ENCODE peak calls at places on chromosomes 4 and X, in eight cellular contexts. N, B, F, J, H, E, M and V are unnamed samples.

GRCh38 chr4:170259631-170260153 is 169.9 kb upstream of the AADAT start:
- DNase-seq in F (peak), H (peak), B (peak), J (peak), M (peak), E (peak), N (peak), V (peak)

GRCh38 chr4:54100607-54101189 is 735 bp downstream of the GSX2 start:
- DNase-seq in M (no peak), F (no peak), N (peak), B (peak), J (no peak), E (no peak), H (no peak), V (no peak)

GRCh38 chr4:157320092-157320491 is 99.6 kb downstream of the GRIA2 start:
- DNase-seq in N (no peak), M (no peak), J (no peak), E (no peak), F (no peak), H (no peak), B (no peak), V (no peak)

GRCh38 chr4:152643153-152644035 is 36.4 kb downstream of the TMEM154 start:
- DNase-seq in M (no peak), B (no peak), F (peak), H (no peak), N (no peak), J (no peak), E (no peak), V (no peak)

GRCh38 chr4:67292045-67292444 is 253.3 kb downstream of the CENPC start:
- DNase-seq in E (no peak), N (no peak), B (no peak), F (no peak), M (no peak), H (no peak), J (no peak), V (no peak)

GRCh38 chr4:24473309-24473721 is 111.0 kb downstream of the DHX15 start:
- DNase-seq in E (peak), H (no peak), N (peak), J (no peak), B (peak), F (no peak), M (no peak), V (no peak)

GRCh38 chrX:43870758-43871419 is 11.4 kb downstream of the MAOB start:
- DNase-seq in H (no peak), M (no peak), E (no peak), B (no peak), F (no peak), J (no peak), N (no peak), V (no peak)

GRCh38 chrX:12819231-12819630 is 28.0 kb downstream of the PRPS2 start:
- DNase-seq in M (no peak), N (no peak), F (no peak), B (no peak), J (no peak), H (no peak), E (no peak), V (no peak)

GRCh38 chr4:148441624-148441985 is 609 bp downstream of the NR3C2 start:
- DNase-seq in H (no peak), M (no peak), F (no peak), E (no peak), B (no peak), J (no peak), N (peak), V (no peak)

GRCh38 chr4:94469221-94469784 is 17.6 kb downstream of the PDLIM5 start:
- DNase-seq in B (no peak), M (peak), N (no peak), E (no peak), J (no peak), F (no peak), H (no peak), V (no peak)

GRCh38 chrX:132505116-132505515 is 16.3 kb upstream of the MBNL3 start:
- DNase-seq in H (no peak), B (no peak), N (no peak), M (no peak), E (no peak), J (peak), F (no peak), V (no peak)

GRCh38 chr4:152103181-152103901 is 342.5 kb upstream of the GATB start:
- DNase-seq in F (no peak), B (no peak), H (no peak), N (no peak), M (no peak), E (no peak), J (no peak), V (no peak)

GRCh38 chr4:172393220-172393619 is 580.0 kb downstream of the GALNTL6 start:
- DNase-seq in H (no peak), F (no peak), M (no peak), E (no peak), J (no peak), N (no peak), B (no peak), V (no peak)

GRCh38 chrX:9318761-9319160 is 146.1 kb upstream of the TBL1X start:
- DNase-seq in B (no peak), M (no peak), N (no peak), J (no peak), E (no peak), F (no peak), H (no peak), V (no peak)

GRCh38 chr4:33924239-33924638 is 2320.1 kb downstream of the ARAP2 start:
- DNase-seq in M (peak), F (no peak), J (no peak), B (no peak), N (peak), E (no peak), H (peak), V (no peak)

GRCh38 chrX:31500920-31501319 is 429.1 kb upstream of the FTHL17 start:
- DNase-seq in H (no peak), F (no peak), M (peak), B (no peak), J (no peak), N (peak), E (no peak), V (no peak)

GRCh38 chr4:16082038-16082423 is 1.8 kb downstream of the PROM1 start:
- DNase-seq in E (no peak), N (peak), J (no peak), H (no peak), M (no peak), F (no peak), B (no peak), V (no peak)

GRCh38 chr4:16085822-16086221 is 2.0 kb upstream of the PROM1 start:
- DNase-seq in H (no peak), E (no peak), F (no peak), B (no peak), J (no peak), N (no peak), M (no peak), V (no peak)

GRCh38 chr4:16082424-16083216 is 1.2 kb downstream of the PROM1 start:
- DNase-seq in M (peak), N (peak), E (no peak), J (peak), H (no peak), F (no peak), B (peak), V (no peak)

GRCh38 chr4:16079046-16079445 is 4.8 kb downstream of the PROM1 start:
- DNase-seq in H (no peak), B (no peak), E (no peak), F (peak), J (no peak), N (no peak), M (no peak), V (no peak)

DNA sequence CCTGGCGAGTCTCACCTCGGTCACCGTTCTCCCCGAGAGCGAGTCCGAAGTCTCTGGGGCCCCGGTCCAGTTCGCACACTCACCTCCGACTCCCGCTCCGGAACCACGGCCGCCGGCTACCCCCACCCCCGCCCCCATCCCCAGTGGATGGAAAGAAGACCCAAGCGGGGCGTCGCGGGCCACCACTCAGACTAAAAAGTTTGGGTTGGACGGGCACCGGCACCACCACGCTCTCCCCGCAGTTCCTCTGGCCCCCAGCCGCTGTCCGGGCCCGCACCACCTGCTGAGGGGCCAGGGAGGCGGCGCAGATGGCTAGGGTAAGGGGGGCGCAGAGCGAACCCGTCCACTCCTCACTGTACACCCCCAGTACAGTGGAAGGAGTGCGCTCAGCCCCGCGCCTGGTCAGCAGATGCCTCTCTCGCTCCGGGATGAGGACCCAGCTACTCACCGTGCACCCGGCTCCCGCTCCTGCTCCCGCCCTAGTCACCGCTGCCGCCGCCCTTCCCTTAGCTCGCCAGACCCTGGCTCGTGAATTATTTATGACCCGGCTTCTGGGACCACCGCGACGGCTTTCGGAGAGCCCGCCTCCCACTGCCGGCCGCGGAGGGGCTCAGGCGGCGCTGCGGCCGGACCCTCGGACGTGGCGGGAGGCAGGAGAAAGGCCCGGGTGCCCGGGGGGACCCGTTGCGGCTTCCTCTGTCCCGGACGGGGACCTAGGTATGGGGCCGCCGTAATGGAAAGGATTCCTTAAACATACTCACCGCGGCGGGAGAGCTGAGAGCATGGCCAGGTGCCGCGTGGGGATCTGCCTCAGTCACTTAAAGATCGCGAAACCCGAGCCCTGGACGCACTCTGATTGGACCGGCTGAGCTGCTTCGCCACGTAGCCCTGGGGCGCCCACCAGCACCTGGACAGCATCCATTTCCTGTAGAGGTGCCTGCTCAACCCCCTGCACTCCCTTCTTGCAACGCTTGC is at the start of gene PROM1:
- DNase-seq in F (no peak), B (peak), H (peak), N (peak), E (no peak), J (peak), M (no peak), V (no peak)
- H3K4me3 ChIP-seq in F (peak), B (peak), H (peak), N (peak), E (no peak), J (peak), M (peak), V (no peak)

GRCh38 chrX:153886915-153887314 is 942 bp upstream of the L1CAM start:
- DNase-seq in M (no peak), B (no peak), F (no peak), N (peak), H (no peak), J (no peak), E (no peak), V (no peak)

GRCh38 chrX:153885968-153886903 is at the start of gene L1CAM:
- DNase-seq in J (no peak), E (peak), N (peak), F (no peak), H (no peak), B (no peak), M (no peak), V (no peak)

GRCh38 chrX:153883163-153883843 is 2.7 kb downstream of the L1CAM start:
- DNase-seq in M (no peak), E (peak), J (no peak), B (no peak), F (no peak), N (peak), H (no peak), V (no peak)

GRCh38 chrX:153884136-153885076 is 1.6 kb downstream of the L1CAM start:
- DNase-seq in J (no peak), E (no peak), B (no peak), N (peak), M (no peak), H (peak), F (no peak), V (no peak)

GRCh38 chrX:153885208-153885787 is 675 bp downstream of the L1CAM start:
- DNase-seq in F (no peak), H (no peak), B (no peak), N (no peak), E (no peak), J (no peak), M (no peak), V (no peak)
- TF ChIP-seq EZH2 in F (no peak), H (no peak), B (no peak), N (no peak), E (no peak), J (no peak), M (peak), V (no peak)

GRCh38 chr4:686371-687040 is 2.4 kb downstream of the SLC49A3 start:
- DNase-seq in J (no peak), N (no peak), F (no peak), E (no peak), B (no peak), M (no peak), H (no peak), V (no peak)

GRCh38 chr4:687975-688694 is 816 bp downstream of the SLC49A3 start:
- DNase-seq in B (no peak), J (no peak), H (no peak), E (no peak), N (peak), F (no peak), M (no peak), V (no peak)

GRCh38 chr4:685681-686218 is 3.2 kb downstream of the SLC49A3 start:
- DNase-seq in F (no peak), H (no peak), B (no peak), E (no peak), N (no peak), M (no peak), J (no peak), V (no peak)

GRCh38 chr4:688695-689497 is at the start of gene SLC49A3:
- DNase-seq in E (no peak), F (no peak), M (no peak), H (no peak), B (peak), J (no peak), N (peak), V (no peak)

GRCh38 chr4:687048-687974 is 1.6 kb downstream of the SLC49A3 start:
- DNase-seq in N (no peak), F (no peak), E (peak), H (peak), J (peak), M (peak), B (no peak), V (no peak)
- TF ChIP-seq POLR2AphosphoS5 in N (no peak), F (no peak), E (no peak), H (peak), J (peak), M (no peak), B (no peak), V (no peak)

DNA sequence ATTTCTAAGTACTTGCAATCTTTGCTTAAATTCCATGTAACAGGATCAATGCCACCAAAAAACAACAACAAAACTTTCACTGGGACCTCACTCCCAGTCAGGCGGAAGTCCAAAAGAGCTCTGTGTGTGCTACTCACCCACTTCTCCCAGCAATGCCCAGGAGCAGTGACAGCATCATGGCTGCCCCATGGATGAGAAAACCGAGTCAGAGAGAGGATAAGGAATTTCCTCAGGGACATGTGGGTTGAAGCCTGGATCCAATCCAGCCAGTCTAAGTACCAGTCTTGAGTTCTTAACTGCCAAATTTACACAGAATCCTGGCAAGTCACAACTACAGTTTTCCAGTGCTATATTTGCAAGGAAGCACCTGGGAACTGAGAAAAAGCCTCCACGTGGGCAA is 64.5 kb downstream of the STX18 start:
- DNase-seq in E (no peak), M (peak), B (no peak), N (no peak), H (no peak), F (no peak), J (no peak), V (no peak)
- H3K4me3 ChIP-seq in E (no peak), M (no peak), B (no peak), N (no peak), H (no peak), F (no peak), J (no peak), V (no peak)

GRCh38 chrX:25012793-25013592 is 2.8 kb downstream of the ARX start:
- DNase-seq in H (no peak), E (no peak), N (no peak), B (no peak), F (no peak), M (no peak), J (no peak), V (no peak)

GRCh38 chrX:25011589-25012432 is 4.0 kb downstream of the ARX start:
- DNase-seq in H (no peak), J (no peak), N (no peak), M (no peak), E (no peak), F (no peak), B (no peak), V (no peak)

GRCh38 chrX:25009407-25009806 is 6.4 kb downstream of the ARX start:
- DNase-seq in H (no peak), J (no peak), M (no peak), F (no peak), B (no peak), N (no peak), E (no peak), V (no peak)

GRCh38 chrX:25012433-25012735 is 3.4 kb downstream of the ARX start:
- DNase-seq in E (no peak), F (no peak), N (peak), J (no peak), B (no peak), H (no peak), M (no peak), V (no peak)

DNA sequence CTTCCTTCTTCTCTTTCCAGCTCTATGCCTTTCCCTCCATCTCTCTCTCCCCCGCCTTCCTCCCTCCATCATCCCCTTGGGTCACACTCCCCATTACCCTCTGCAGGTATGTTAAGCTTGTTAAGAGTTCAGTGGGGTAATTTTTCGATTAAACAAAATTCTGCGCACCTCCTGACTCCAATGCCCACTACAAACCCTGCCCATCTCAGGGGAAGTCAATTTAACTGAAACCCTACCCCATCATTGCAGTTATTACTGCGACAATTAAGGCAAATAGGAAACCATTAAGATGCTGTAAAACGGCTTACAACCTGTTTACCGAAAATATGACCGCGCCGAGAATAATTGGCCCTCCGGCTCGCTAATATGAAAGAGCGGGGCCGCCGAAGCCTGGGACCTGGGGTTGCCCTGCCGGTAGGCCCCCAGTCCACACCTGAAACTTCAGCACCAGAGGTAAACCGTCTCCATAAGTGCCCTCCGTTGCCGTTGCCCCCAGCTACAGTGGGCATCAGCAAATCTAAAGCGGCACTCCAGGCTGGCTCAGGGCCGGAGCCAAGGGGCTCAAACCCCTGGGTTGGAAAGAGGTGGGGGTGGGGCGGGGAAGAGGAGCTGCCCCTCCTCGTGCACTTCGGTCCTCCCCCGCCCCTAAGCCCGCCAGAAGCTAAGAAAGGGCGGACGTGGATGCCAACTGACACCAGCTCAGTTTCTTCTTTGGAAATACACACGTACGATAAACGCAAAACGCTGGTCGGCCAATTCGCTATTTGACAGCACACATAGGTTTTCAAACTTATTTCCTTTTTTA is 4.8 kb downstream of the ARX start:
- DNase-seq in E (no peak), J (no peak), H (no peak), F (no peak), N (no peak), M (no peak), B (no peak), V (no peak)
- TF ChIP-seq EZH2 in E (no peak), J (no peak), H (no peak), F (no peak), N (peak), M (no peak), B (peak), V (no peak)

GRCh38 chr4:110516106-110516922 is 40.4 kb downstream of the ENPEP start:
- DNase-seq in F (peak), M (peak), B (peak), H (peak), J (peak), E (peak), N (peak), V (no peak)
- TF ChIP-seq POLR2AphosphoS5 in F (no peak), M (no peak), B (no peak), H (no peak), J (no peak), E (no peak), N (no peak), V (no peak)

GRCh38 chrX:101190736-101191135 is 28.9 kb upstream of the DRP2 start:
- DNase-seq in B (no peak), M (no peak), E (no peak), J (no peak), F (no peak), H (no peak), N (no peak), V (no peak)

GRCh38 chrX:101195442-101196173 is 24.0 kb upstream of the DRP2 start:
- DNase-seq in H (no peak), J (peak), E (no peak), M (no peak), N (no peak), F (no peak), B (no peak), V (no peak)

DNA sequence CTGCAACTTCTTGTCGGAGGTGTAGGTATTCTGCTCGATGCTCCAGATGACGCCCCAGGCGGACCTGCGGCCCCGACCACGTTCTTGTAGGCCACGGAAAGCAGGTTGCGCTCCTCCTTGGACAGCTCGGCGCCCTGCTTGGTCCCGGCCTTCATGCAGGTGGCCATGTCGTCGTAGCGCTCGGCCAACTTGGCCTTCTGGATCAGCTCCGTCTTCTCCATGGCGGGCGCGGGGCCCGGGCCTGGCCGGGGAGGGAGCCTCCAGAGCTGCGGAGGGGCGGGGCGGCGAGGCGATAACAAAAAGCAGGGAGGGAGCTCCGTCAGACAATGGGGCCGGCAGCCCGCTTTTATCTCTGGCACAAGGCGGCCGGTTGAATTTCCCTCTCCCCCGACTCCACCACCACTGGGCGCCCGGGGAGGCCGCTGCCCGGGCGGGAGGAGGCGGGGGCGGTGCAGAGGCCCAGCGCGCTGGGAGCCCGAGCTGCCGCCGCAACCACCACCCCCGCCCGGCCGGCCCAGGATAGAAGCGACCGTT is 28.3 kb upstream of the DRP2 start:
- DNase-seq in H (no peak), M (peak), B (peak), J (no peak), N (peak), E (peak), F (no peak), V (no peak)
- H3K4me3 ChIP-seq in H (no peak), M (peak), B (peak), J (no peak), N (peak), E (peak), F (no peak), V (no peak)